ENCODE peak calls at places on chromosomes 16 and 17, in ten cellular contexts. One of them, this sample, is unnamed.

GRCh38 chr17:40416671-40417070 is 1.0 kb downstream of the TOP2A start:
- DNase-seq in NCI-H774: no peak
- DNase-seq in NCI-H1436 treated with DMSO at 0.1 percent for 48 hours: no peak
- DNase-seq in stimulated activated naive CD4-positive, alpha-beta T cell: no peak
- DNase-seq in H54: no peak
- DNase-seq in kidney: no peak
- DNase-seq in NCI-H1092 treated with DMSO at 0.1 percent for 48 hours: no peak
- DNase-seq in iPS-NIHi11: no peak
- DNase-seq in posterior cingulate gyrus: no peak
- DNase-seq in Daoy: no peak
- DNase-seq in this sample: peak

GRCh38 chr17:65123757-65124675 is 13.2 kb upstream of the RGS9 start:
- DNase-seq in NCI-H774: no peak
- DNase-seq in NCI-H1436 treated with DMSO at 0.1 percent for 48 hours: no peak
- DNase-seq in stimulated activated naive CD4-positive, alpha-beta T cell: no peak
- DNase-seq in H54: no peak
- DNase-seq in kidney: no peak
- DNase-seq in NCI-H1092 treated with DMSO at 0.1 percent for 48 hours: no peak
- DNase-seq in iPS-NIHi11: no peak
- DNase-seq in posterior cingulate gyrus: no peak
- DNase-seq in Daoy: peak
- DNase-seq in this sample: no peak

GRCh38 chr16:84786605-84787302 is 33.0 kb upstream of the CRISPLD2 start:
- DNase-seq in NCI-H774: peak
- DNase-seq in NCI-H1436 treated with DMSO at 0.1 percent for 48 hours: no peak
- DNase-seq in stimulated activated naive CD4-positive, alpha-beta T cell: no peak
- DNase-seq in H54: no peak
- DNase-seq in kidney: no peak
- DNase-seq in NCI-H1092 treated with DMSO at 0.1 percent for 48 hours: peak
- DNase-seq in iPS-NIHi11: peak
- DNase-seq in posterior cingulate gyrus: no peak
- DNase-seq in Daoy: no peak
- DNase-seq in this sample: no peak

GRCh38 chr16:54526916-54527315 is 240.3 kb upstream of the IRX3 start:
- DNase-seq in NCI-H774: no peak
- DNase-seq in NCI-H1436 treated with DMSO at 0.1 percent for 48 hours: no peak
- DNase-seq in stimulated activated naive CD4-positive, alpha-beta T cell: no peak
- DNase-seq in H54: no peak
- DNase-seq in kidney: no peak
- DNase-seq in NCI-H1092 treated with DMSO at 0.1 percent for 48 hours: no peak
- DNase-seq in iPS-NIHi11: no peak
- DNase-seq in posterior cingulate gyrus: no peak
- DNase-seq in Daoy: peak
- DNase-seq in this sample: no peak

GRCh38 chr17:79406316-79406715 is 204.5 kb downstream of the RBFOX3 start:
- DNase-seq in NCI-H774: no peak
- DNase-seq in NCI-H1436 treated with DMSO at 0.1 percent for 48 hours: no peak
- DNase-seq in stimulated activated naive CD4-positive, alpha-beta T cell: no peak
- DNase-seq in H54: no peak
- DNase-seq in kidney: no peak
- DNase-seq in NCI-H1092 treated with DMSO at 0.1 percent for 48 hours: peak
- DNase-seq in iPS-NIHi11: no peak
- DNase-seq in posterior cingulate gyrus: no peak
- DNase-seq in Daoy: peak
- DNase-seq in this sample: no peak

GRCh38 chr17:81380682-81381518 is 14.4 kb upstream of the BAHCC1 start:
- DNase-seq in NCI-H774: no peak
- DNase-seq in NCI-H1436 treated with DMSO at 0.1 percent for 48 hours: no peak
- DNase-seq in stimulated activated naive CD4-positive, alpha-beta T cell: no peak
- DNase-seq in H54: no peak
- DNase-seq in kidney: no peak
- DNase-seq in NCI-H1092 treated with DMSO at 0.1 percent for 48 hours: no peak
- DNase-seq in iPS-NIHi11: no peak
- DNase-seq in posterior cingulate gyrus: no peak
- DNase-seq in Daoy: no peak
- DNase-seq in this sample: no peak

GRCh38 chr16:58306327-58306726 is 11.5 kb upstream of the PRSS54 start:
- DNase-seq in NCI-H774: no peak
- DNase-seq in NCI-H1436 treated with DMSO at 0.1 percent for 48 hours: no peak
- DNase-seq in stimulated activated naive CD4-positive, alpha-beta T cell: peak
- DNase-seq in H54: no peak
- DNase-seq in kidney: no peak
- DNase-seq in NCI-H1092 treated with DMSO at 0.1 percent for 48 hours: no peak
- DNase-seq in iPS-NIHi11: no peak
- DNase-seq in posterior cingulate gyrus: no peak
- DNase-seq in Daoy: peak
- DNase-seq in this sample: peak

GRCh38 chr16:49183911-49184310 is 97.7 kb downstream of the CBLN1 start:
- DNase-seq in NCI-H774: peak
- DNase-seq in NCI-H1436 treated with DMSO at 0.1 percent for 48 hours: peak
- DNase-seq in stimulated activated naive CD4-positive, alpha-beta T cell: no peak
- DNase-seq in H54: peak
- DNase-seq in kidney: no peak
- DNase-seq in NCI-H1092 treated with DMSO at 0.1 percent for 48 hours: peak
- DNase-seq in iPS-NIHi11: peak
- DNase-seq in posterior cingulate gyrus: no peak
- DNase-seq in Daoy: no peak
- DNase-seq in this sample: peak

GRCh38 chr17:45432405-45433113 is at the start of gene ARHGAP27:
- DNase-seq in NCI-H774: no peak
- DNase-seq in NCI-H1436 treated with DMSO at 0.1 percent for 48 hours: no peak
- DNase-seq in stimulated activated naive CD4-positive, alpha-beta T cell: peak
- DNase-seq in H54: no peak
- DNase-seq in kidney: peak
- DNase-seq in NCI-H1092 treated with DMSO at 0.1 percent for 48 hours: no peak
- DNase-seq in iPS-NIHi11: peak
- DNase-seq in posterior cingulate gyrus: peak
- DNase-seq in Daoy: no peak
- DNase-seq in this sample: no peak

GRCh38 chr16:84047626-84048025 is 5.0 kb upstream of the SLC38A8 start:
- DNase-seq in NCI-H774: no peak
- DNase-seq in NCI-H1436 treated with DMSO at 0.1 percent for 48 hours: no peak
- DNase-seq in stimulated activated naive CD4-positive, alpha-beta T cell: no peak
- DNase-seq in H54: no peak
- DNase-seq in kidney: peak
- DNase-seq in NCI-H1092 treated with DMSO at 0.1 percent for 48 hours: no peak
- DNase-seq in iPS-NIHi11: no peak
- DNase-seq in posterior cingulate gyrus: no peak
- DNase-seq in Daoy: no peak
- DNase-seq in this sample: no peak

GRCh38 chr16:48499822-48500440 is 110.0 kb downstream of the N4BP1 start:
- DNase-seq in NCI-H774: peak
- DNase-seq in NCI-H1436 treated with DMSO at 0.1 percent for 48 hours: no peak
- DNase-seq in stimulated activated naive CD4-positive, alpha-beta T cell: no peak
- DNase-seq in H54: no peak
- DNase-seq in kidney: no peak
- DNase-seq in NCI-H1092 treated with DMSO at 0.1 percent for 48 hours: no peak
- DNase-seq in iPS-NIHi11: no peak
- DNase-seq in posterior cingulate gyrus: no peak
- DNase-seq in Daoy: peak
- DNase-seq in this sample: no peak

GRCh38 chr17:40536731-40537171 is 28.5 kb downstream of the CCR7 start:
- DNase-seq in NCI-H774: no peak
- DNase-seq in NCI-H1436 treated with DMSO at 0.1 percent for 48 hours: no peak
- DNase-seq in stimulated activated naive CD4-positive, alpha-beta T cell: no peak
- DNase-seq in H54: no peak
- DNase-seq in kidney: peak
- DNase-seq in NCI-H1092 treated with DMSO at 0.1 percent for 48 hours: no peak
- DNase-seq in iPS-NIHi11: no peak
- DNase-seq in posterior cingulate gyrus: peak
- DNase-seq in Daoy: peak
- DNase-seq in this sample: no peak

GRCh38 chr16:3235856-3236669 is 1.1 kb upstream of the ZNF200 start:
- DNase-seq in NCI-H774: no peak
- DNase-seq in NCI-H1436 treated with DMSO at 0.1 percent for 48 hours: no peak
- DNase-seq in stimulated activated naive CD4-positive, alpha-beta T cell: peak
- DNase-seq in H54: no peak
- DNase-seq in kidney: peak
- DNase-seq in NCI-H1092 treated with DMSO at 0.1 percent for 48 hours: no peak
- DNase-seq in iPS-NIHi11: peak
- DNase-seq in posterior cingulate gyrus: no peak
- DNase-seq in Daoy: no peak
- DNase-seq in this sample: peak

GRCh38 chr17:44970136-44970737 is 2.1 kb upstream of the C1QL1 start:
- DNase-seq in NCI-H774: peak
- DNase-seq in NCI-H1436 treated with DMSO at 0.1 percent for 48 hours: no peak
- DNase-seq in stimulated activated naive CD4-positive, alpha-beta T cell: peak
- DNase-seq in H54: peak
- DNase-seq in kidney: no peak
- DNase-seq in NCI-H1092 treated with DMSO at 0.1 percent for 48 hours: peak
- DNase-seq in iPS-NIHi11: peak
- DNase-seq in posterior cingulate gyrus: peak
- DNase-seq in Daoy: peak
- DNase-seq in this sample: no peak

GRCh38 chr17:76995352-76996105 is 127.3 kb downstream of the MGAT5B start:
- DNase-seq in NCI-H774: peak
- DNase-seq in NCI-H1436 treated with DMSO at 0.1 percent for 48 hours: no peak
- DNase-seq in stimulated activated naive CD4-positive, alpha-beta T cell: peak
- DNase-seq in H54: no peak
- DNase-seq in kidney: no peak
- DNase-seq in NCI-H1092 treated with DMSO at 0.1 percent for 48 hours: peak
- DNase-seq in iPS-NIHi11: peak
- DNase-seq in posterior cingulate gyrus: no peak
- DNase-seq in Daoy: no peak
- DNase-seq in this sample: no peak

GRCh38 chr16:695355-696089 is 5.3 kb upstream of the WDR24 start:
- DNase-seq in NCI-H774: peak
- DNase-seq in NCI-H1436 treated with DMSO at 0.1 percent for 48 hours: no peak
- DNase-seq in stimulated activated naive CD4-positive, alpha-beta T cell: peak
- DNase-seq in H54: no peak
- DNase-seq in kidney: peak
- DNase-seq in NCI-H1092 treated with DMSO at 0.1 percent for 48 hours: peak
- DNase-seq in iPS-NIHi11: peak
- DNase-seq in posterior cingulate gyrus: peak
- DNase-seq in Daoy: peak
- DNase-seq in this sample: no peak

GRCh38 chr17:80498242-80498919 is 22.0 kb upstream of the NPTX1 start:
- DNase-seq in NCI-H774: no peak
- DNase-seq in NCI-H1436 treated with DMSO at 0.1 percent for 48 hours: no peak
- DNase-seq in stimulated activated naive CD4-positive, alpha-beta T cell: no peak
- DNase-seq in H54: no peak
- DNase-seq in kidney: peak
- DNase-seq in NCI-H1092 treated with DMSO at 0.1 percent for 48 hours: no peak
- DNase-seq in iPS-NIHi11: no peak
- DNase-seq in posterior cingulate gyrus: no peak
- DNase-seq in Daoy: peak
- DNase-seq in this sample: no peak

GRCh38 chr17:41325126-41325525 is 9.6 kb upstream of the KRTAP17-1 start:
- DNase-seq in NCI-H774: no peak
- DNase-seq in NCI-H1436 treated with DMSO at 0.1 percent for 48 hours: no peak
- DNase-seq in stimulated activated naive CD4-positive, alpha-beta T cell: no peak
- DNase-seq in H54: no peak
- DNase-seq in kidney: no peak
- DNase-seq in NCI-H1092 treated with DMSO at 0.1 percent for 48 hours: no peak
- DNase-seq in iPS-NIHi11: no peak
- DNase-seq in posterior cingulate gyrus: no peak
- DNase-seq in Daoy: no peak
- DNase-seq in this sample: no peak

GRCh38 chr17:74862108-74862901 is 2.6 kb upstream of the GRIN2C start:
- DNase-seq in NCI-H774: peak
- DNase-seq in NCI-H1436 treated with DMSO at 0.1 percent for 48 hours: no peak
- DNase-seq in stimulated activated naive CD4-positive, alpha-beta T cell: peak
- DNase-seq in H54: peak
- DNase-seq in kidney: no peak
- DNase-seq in NCI-H1092 treated with DMSO at 0.1 percent for 48 hours: peak
- DNase-seq in iPS-NIHi11: peak
- DNase-seq in posterior cingulate gyrus: peak
- DNase-seq in Daoy: peak
- DNase-seq in this sample: peak

GRCh38 chr16:2250652-2251280 is 621 bp downstream of the ECI1 start:
- DNase-seq in NCI-H774: no peak
- DNase-seq in NCI-H1436 treated with DMSO at 0.1 percent for 48 hours: no peak
- DNase-seq in stimulated activated naive CD4-positive, alpha-beta T cell: peak
- DNase-seq in H54: no peak
- DNase-seq in kidney: no peak
- DNase-seq in NCI-H1092 treated with DMSO at 0.1 percent for 48 hours: no peak
- DNase-seq in iPS-NIHi11: no peak
- DNase-seq in posterior cingulate gyrus: no peak
- DNase-seq in Daoy: no peak
- DNase-seq in this sample: peak

This sample was measured in erythroblast.